ENCODE peak calls at places on chromosomes 3 and 15, in eight cellular contexts. One of them, this sample, is unnamed.

GRCh38 chr3:170703121-170703588 is 117.3 kb upstream of the SLC7A14 start:
- DNase-seq in upper lobe of right lung: no peak
- DNase-seq in hepatocyte: no peak
- DNase-seq in GM12864: no peak
- DNase-seq in astrocyte of the spinal cord: peak; percentile 89
- DNase-seq in A549: no peak
- DNase-seq in right lobe of liver: no peak
- DNase-seq in fibroblast of villous mesenchyme: peak; percentile 87
- DNase-seq in this sample: peak; percentile 82

GRCh38 chr3:104132566-104132997 is 1234.1 kb upstream of the ALCAM start:
- DNase-seq in upper lobe of right lung: no peak
- DNase-seq in hepatocyte: no peak
- DNase-seq in GM12864: no peak
- DNase-seq in astrocyte of the spinal cord: peak; percentile 57
- DNase-seq in A549: no peak
- DNase-seq in right lobe of liver: no peak
- DNase-seq in fibroblast of villous mesenchyme: no peak
- DNase-seq in this sample: no peak

GRCh38 chr15:66761723-66762595 is 59.9 kb downstream of the SMAD6 start:
- DNase-seq in upper lobe of right lung: no peak
- DNase-seq in hepatocyte: no peak
- DNase-seq in GM12864: no peak
- DNase-seq in astrocyte of the spinal cord: peak; percentile 43
- DNase-seq in A549: peak; percentile 52
- DNase-seq in right lobe of liver: peak; percentile 47
- DNase-seq in fibroblast of villous mesenchyme: peak; percentile 72
- DNase-seq in this sample: no peak

GRCh38 chr3:312170-312569 is 115.6 kb downstream of the CHL1 start:
- DNase-seq in upper lobe of right lung: no peak
- DNase-seq in hepatocyte: no peak
- DNase-seq in GM12864: no peak
- DNase-seq in astrocyte of the spinal cord: no peak
- DNase-seq in A549: no peak
- DNase-seq in right lobe of liver: no peak
- DNase-seq in fibroblast of villous mesenchyme: no peak
- DNase-seq in this sample: no peak

GRCh38 chr3:124333931-124334640 is 342.2 kb upstream of the ROPN1 start:
- DNase-seq in upper lobe of right lung: no peak
- DNase-seq in hepatocyte: no peak
- DNase-seq in GM12864: no peak
- DNase-seq in astrocyte of the spinal cord: no peak
- DNase-seq in A549: no peak
- DNase-seq in right lobe of liver: no peak
- DNase-seq in fibroblast of villous mesenchyme: no peak
- DNase-seq in this sample: no peak

GRCh38 chr3:43866529-43867353 is 176.0 kb downstream of the ABHD5 start:
- DNase-seq in upper lobe of right lung: no peak
- DNase-seq in hepatocyte: no peak
- DNase-seq in GM12864: no peak
- DNase-seq in astrocyte of the spinal cord: peak; percentile 95
- DNase-seq in A549: peak; percentile 97
- DNase-seq in right lobe of liver: no peak
- DNase-seq in fibroblast of villous mesenchyme: no peak
- DNase-seq in this sample: peak; percentile 97

GRCh38 chr15:77507911-77508310 is 87.2 kb downstream of the HMG20A start:
- DNase-seq in upper lobe of right lung: no peak
- DNase-seq in hepatocyte: no peak
- DNase-seq in GM12864: no peak
- DNase-seq in astrocyte of the spinal cord: peak; percentile 52
- DNase-seq in A549: no peak
- DNase-seq in right lobe of liver: no peak
- DNase-seq in fibroblast of villous mesenchyme: no peak
- DNase-seq in this sample: no peak

GRCh38 chr3:157195965-157196364 is 36.0 kb upstream of the CCNL1 start:
- DNase-seq in upper lobe of right lung: no peak
- DNase-seq in hepatocyte: no peak
- DNase-seq in GM12864: no peak
- DNase-seq in astrocyte of the spinal cord: no peak
- DNase-seq in A549: no peak
- DNase-seq in right lobe of liver: no peak
- DNase-seq in fibroblast of villous mesenchyme: no peak
- DNase-seq in this sample: no peak

GRCh38 chr15:77525411-77525811 is 104.7 kb downstream of the HMG20A start:
- DNase-seq in upper lobe of right lung: peak; percentile 39
- DNase-seq in hepatocyte: no peak
- DNase-seq in GM12864: no peak
- DNase-seq in astrocyte of the spinal cord: no peak
- DNase-seq in A549: no peak
- DNase-seq in right lobe of liver: peak; percentile 13
- DNase-seq in fibroblast of villous mesenchyme: no peak
- DNase-seq in this sample: no peak

GRCh38 chr3:192545346-192545745 is 182.0 kb downstream of the FGF12 start:
- DNase-seq in upper lobe of right lung: no peak
- DNase-seq in hepatocyte: no peak
- DNase-seq in GM12864: no peak
- DNase-seq in astrocyte of the spinal cord: no peak
- DNase-seq in A549: no peak
- DNase-seq in right lobe of liver: no peak
- DNase-seq in fibroblast of villous mesenchyme: no peak
- DNase-seq in this sample: no peak

GRCh38 chr15:26628879-26629529 is 143.9 kb downstream of the GABRB3 start:
- DNase-seq in upper lobe of right lung: peak; percentile 90
- DNase-seq in hepatocyte: peak; percentile 56
- DNase-seq in GM12864: no peak
- DNase-seq in astrocyte of the spinal cord: no peak
- DNase-seq in A549: peak; percentile 97
- DNase-seq in right lobe of liver: no peak
- DNase-seq in fibroblast of villous mesenchyme: peak; percentile 17
- DNase-seq in this sample: no peak

GRCh38 chr15:62125763-62126162 is 39.3 kb downstream of the C2CD4B start:
- DNase-seq in upper lobe of right lung: no peak
- DNase-seq in hepatocyte: peak; percentile 47
- DNase-seq in GM12864: no peak
- DNase-seq in astrocyte of the spinal cord: no peak
- DNase-seq in A549: peak; percentile 74
- DNase-seq in right lobe of liver: no peak
- DNase-seq in fibroblast of villous mesenchyme: peak; percentile 69
- DNase-seq in this sample: no peak

GRCh38 chr3:162385387-162385786 is 888.8 kb downstream of the OTOL1 start:
- DNase-seq in upper lobe of right lung: no peak
- DNase-seq in hepatocyte: no peak
- DNase-seq in GM12864: no peak
- DNase-seq in astrocyte of the spinal cord: no peak
- DNase-seq in A549: no peak
- DNase-seq in right lobe of liver: no peak
- DNase-seq in fibroblast of villous mesenchyme: no peak
- DNase-seq in this sample: no peak

GRCh38 chr3:187139895-187140253 is 578 bp upstream of the RPL39L start:
- DNase-seq in upper lobe of right lung: no peak
- DNase-seq in hepatocyte: no peak
- DNase-seq in GM12864: no peak
- DNase-seq in astrocyte of the spinal cord: no peak
- DNase-seq in A549: no peak
- DNase-seq in right lobe of liver: no peak
- DNase-seq in fibroblast of villous mesenchyme: no peak
- DNase-seq in this sample: no peak
- H3K4me3 ChIP-seq in upper lobe of right lung: peak overlapping the region; percentile 69
- H3K4me3 ChIP-seq in hepatocyte: peak overlapping the region; percentile 31
- H3K4me3 ChIP-seq in GM12864: peak overlapping the region; percentile 48
- H3K4me3 ChIP-seq in astrocyte of the spinal cord: peak overlapping the region; percentile 66
- H3K4me3 ChIP-seq in A549: peak overlapping the region; percentile 68
- H3K4me3 ChIP-seq in right lobe of liver: peak overlapping the region; percentile 56
- H3K4me3 ChIP-seq in fibroblast of villous mesenchyme: peak overlapping the region; percentile 79
- H3K4me3 ChIP-seq in this sample: peak overlapping the region; percentile 81

DNA sequence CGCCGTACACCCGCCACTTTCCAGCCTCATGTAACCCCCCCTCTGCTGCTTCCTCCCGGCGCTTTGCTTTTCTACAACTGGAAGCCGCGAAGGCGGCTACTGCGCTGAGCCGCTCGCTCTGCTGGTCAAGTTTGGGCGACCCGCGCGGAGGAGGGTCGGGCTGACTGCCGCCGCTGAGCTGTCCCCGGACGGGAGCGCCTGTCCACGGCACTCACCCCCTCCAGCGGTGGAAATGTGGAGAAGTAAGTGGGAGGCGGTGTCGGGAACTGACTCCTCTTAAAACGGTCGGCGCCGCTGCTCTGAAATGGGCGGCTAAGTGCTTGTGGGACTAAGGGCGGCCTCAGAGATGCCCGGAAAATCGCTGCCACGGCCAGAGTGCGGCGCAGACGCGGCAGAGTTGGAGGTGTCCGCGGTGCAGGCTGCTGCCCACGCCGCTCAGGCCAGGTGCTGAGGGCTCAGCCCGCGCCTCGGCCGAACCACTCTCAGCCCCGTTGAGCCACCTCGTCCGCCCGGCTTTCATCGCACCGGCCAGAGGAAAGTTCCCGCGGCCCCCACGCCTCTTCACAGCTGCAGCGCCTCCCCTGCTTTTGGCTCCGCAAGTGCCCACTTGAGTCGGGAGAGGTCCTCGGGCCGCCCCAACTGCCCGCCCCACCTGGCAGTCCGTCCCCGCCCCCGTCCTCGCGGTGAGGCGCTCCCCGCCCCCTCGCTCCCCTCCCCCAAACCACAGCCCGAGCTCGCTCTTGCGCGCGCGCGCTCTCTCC is 394 bp upstream of the EPHA6 start:
- DNase-seq in upper lobe of right lung: peak; percentile 70
- DNase-seq in hepatocyte: peak; percentile 85
- DNase-seq in GM12864: no peak
- DNase-seq in astrocyte of the spinal cord: peak; percentile 60
- DNase-seq in A549: peak; percentile 50
- DNase-seq in right lobe of liver: peak; percentile 69
- DNase-seq in fibroblast of villous mesenchyme: peak; percentile 49
- DNase-seq in this sample: no peak
- TF ChIP-seq CTCF in upper lobe of right lung: no peak
- TF ChIP-seq CTCF in hepatocyte: peak; percentile 39
- TF ChIP-seq CTCF in GM12864: no peak
- TF ChIP-seq CTCF in astrocyte of the spinal cord: peak; percentile 25
- TF ChIP-seq CTCF in A549: no peak
- TF ChIP-seq CTCF in right lobe of liver: peak; percentile 22
- TF ChIP-seq CTCF in fibroblast of villous mesenchyme: peak; percentile 40
- TF ChIP-seq CTCF in this sample: peak; percentile 37

GRCh38 chr3:48656061-48656840 is 6.4 kb downstream of the CELSR3 start:
- DNase-seq in upper lobe of right lung: peak; percentile 94
- DNase-seq in hepatocyte: peak; percentile 90
- DNase-seq in GM12864: no peak
- DNase-seq in astrocyte of the spinal cord: peak; percentile 52
- DNase-seq in A549: peak; percentile 81
- DNase-seq in right lobe of liver: peak; percentile 84
- DNase-seq in fibroblast of villous mesenchyme: peak; percentile 84
- DNase-seq in this sample: no peak

GRCh38 chr3:48655063-48655462 is 7.6 kb downstream of the CELSR3 start:
- DNase-seq in upper lobe of right lung: no peak
- DNase-seq in hepatocyte: no peak
- DNase-seq in GM12864: no peak
- DNase-seq in astrocyte of the spinal cord: no peak
- DNase-seq in A549: no peak
- DNase-seq in right lobe of liver: no peak
- DNase-seq in fibroblast of villous mesenchyme: no peak
- DNase-seq in this sample: no peak

GRCh38 chr3:48652923-48653715 is 9.6 kb downstream of the CELSR3 start:
- DNase-seq in upper lobe of right lung: no peak
- DNase-seq in hepatocyte: no peak
- DNase-seq in GM12864: no peak
- DNase-seq in astrocyte of the spinal cord: no peak
- DNase-seq in A549: no peak
- DNase-seq in right lobe of liver: no peak
- DNase-seq in fibroblast of villous mesenchyme: no peak
- DNase-seq in this sample: no peak

GRCh38 chr3:48656841-48657281 is 5.8 kb downstream of the CELSR3 start:
- DNase-seq in upper lobe of right lung: no peak
- DNase-seq in hepatocyte: no peak
- DNase-seq in GM12864: no peak
- DNase-seq in astrocyte of the spinal cord: no peak
- DNase-seq in A549: no peak
- DNase-seq in right lobe of liver: no peak
- DNase-seq in fibroblast of villous mesenchyme: no peak
- DNase-seq in this sample: no peak

DNA sequence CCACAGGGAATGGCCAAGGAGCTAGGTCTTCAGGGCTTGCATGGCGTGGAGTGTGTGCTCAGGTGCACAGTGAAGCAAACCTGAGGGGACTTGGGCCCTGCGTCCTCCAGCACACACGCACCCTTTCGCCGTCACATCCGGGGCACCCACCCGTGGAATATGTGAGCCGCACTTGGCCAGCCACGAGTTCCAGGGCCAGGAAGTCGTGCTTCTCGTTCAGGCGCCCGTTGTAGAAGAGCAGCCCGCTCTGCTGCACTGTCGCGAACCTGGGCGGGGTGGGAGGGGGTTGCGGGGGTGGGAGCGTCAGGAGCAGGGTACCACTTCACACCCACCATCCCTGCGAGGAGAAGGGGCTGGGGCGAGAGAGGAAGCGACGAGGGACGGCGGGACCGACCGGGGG is 7.1 kb downstream of the CELSR3 start:
- DNase-seq in upper lobe of right lung: no peak
- DNase-seq in hepatocyte: no peak
- DNase-seq in GM12864: no peak
- DNase-seq in astrocyte of the spinal cord: no peak
- DNase-seq in A549: no peak
- DNase-seq in right lobe of liver: no peak
- DNase-seq in fibroblast of villous mesenchyme: no peak
- DNase-seq in this sample: no peak
- H3K4me3 ChIP-seq in upper lobe of right lung: peak overlapping the region; percentile 64
- H3K4me3 ChIP-seq in hepatocyte: no peak overlapping the region
- H3K4me3 ChIP-seq in GM12864: no peak overlapping the region
- H3K4me3 ChIP-seq in astrocyte of the spinal cord: peak overlapping the region; percentile 31
- H3K4me3 ChIP-seq in A549: peak overlapping the region; percentile 51
- H3K4me3 ChIP-seq in right lobe of liver: peak overlapping the region; percentile 65
- H3K4me3 ChIP-seq in fibroblast of villous mesenchyme: peak overlapping the region; percentile 59
- H3K4me3 ChIP-seq in this sample: peak overlapping the region; percentile 46

GRCh38 chr3:84963137-84963536 is 4.3 kb downstream of the CADM2 start:
- DNase-seq in upper lobe of right lung: no peak
- DNase-seq in hepatocyte: no peak
- DNase-seq in GM12864: no peak
- DNase-seq in astrocyte of the spinal cord: no peak
- DNase-seq in A549: no peak
- DNase-seq in right lobe of liver: no peak
- DNase-seq in fibroblast of villous mesenchyme: no peak
- DNase-seq in this sample: no peak

GRCh38 chr3:84967767-84968581 is 9.2 kb downstream of the CADM2 start:
- DNase-seq in upper lobe of right lung: no peak
- DNase-seq in hepatocyte: no peak
- DNase-seq in GM12864: no peak
- DNase-seq in astrocyte of the spinal cord: no peak
- DNase-seq in A549: no peak
- DNase-seq in right lobe of liver: no peak
- DNase-seq in fibroblast of villous mesenchyme: no peak
- DNase-seq in this sample: no peak

GRCh38 chr3:84962460-84962859 is 3.7 kb downstream of the CADM2 start:
- DNase-seq in upper lobe of right lung: no peak
- DNase-seq in hepatocyte: no peak
- DNase-seq in GM12864: no peak
- DNase-seq in astrocyte of the spinal cord: no peak
- DNase-seq in A549: no peak
- DNase-seq in right lobe of liver: no peak
- DNase-seq in fibroblast of villous mesenchyme: no peak
- DNase-seq in this sample: no peak

GRCh38 chr3:84961492-84962255 is 2.9 kb downstream of the CADM2 start:
- DNase-seq in upper lobe of right lung: no peak
- DNase-seq in hepatocyte: no peak
- DNase-seq in GM12864: no peak
- DNase-seq in astrocyte of the spinal cord: no peak
- DNase-seq in A549: no peak
- DNase-seq in right lobe of liver: no peak
- DNase-seq in fibroblast of villous mesenchyme: no peak
- DNase-seq in this sample: no peak

GRCh38 chr3:84965141-84965540 is 6.4 kb downstream of the CADM2 start:
- DNase-seq in upper lobe of right lung: no peak
- DNase-seq in hepatocyte: no peak
- DNase-seq in GM12864: no peak
- DNase-seq in astrocyte of the spinal cord: peak; percentile 24
- DNase-seq in A549: peak; percentile 57
- DNase-seq in right lobe of liver: no peak
- DNase-seq in fibroblast of villous mesenchyme: no peak
- DNase-seq in this sample: no peak
- TF ChIP-seq CTCF in upper lobe of right lung: no peak
- TF ChIP-seq CTCF in hepatocyte: no peak
- TF ChIP-seq CTCF in GM12864: no peak
- TF ChIP-seq CTCF in astrocyte of the spinal cord: no peak
- TF ChIP-seq CTCF in A549: no peak
- TF ChIP-seq CTCF in right lobe of liver: no peak
- TF ChIP-seq CTCF in fibroblast of villous mesenchyme: no peak
- TF ChIP-seq CTCF in this sample: no peak

This sample was measured in AG04449.